ENCODE peak calls at places on chromosomes 16 and 17, in four cellular contexts. One of them, this sample, is unnamed.

GRCh38 chr16:19289805-19290490 is 4.4 kb downstream of the CLEC19A start:
- DNase-seq in progenitor cell of endocrine pancreas: no peak
- DNase-seq in left ventricle myocardium inferior: no peak
- DNase-seq in K562: no peak
- DNase-seq in this sample: no peak

GRCh38 chr17:15291674-15292361 is 26.7 kb upstream of the PMP22 start:
- DNase-seq in progenitor cell of endocrine pancreas: no peak
- DNase-seq in left ventricle myocardium inferior: peak
- DNase-seq in K562: no peak
- DNase-seq in this sample: no peak

GRCh38 chr17:29664743-29665479 is 42.2 kb upstream of the CORO6 start:
- DNase-seq in progenitor cell of endocrine pancreas: no peak
- DNase-seq in left ventricle myocardium inferior: no peak
- DNase-seq in K562: peak
- DNase-seq in this sample: no peak

GRCh38 chr16:1533443-1533951 is at the start of gene TMEM204:
- DNase-seq in progenitor cell of endocrine pancreas: no peak
- DNase-seq in left ventricle myocardium inferior: peak
- DNase-seq in K562: no peak
- DNase-seq in this sample: peak

GRCh38 chr17:49224198-49224996 is 6.2 kb downstream of the PHOSPHO1 start:
- DNase-seq in progenitor cell of endocrine pancreas: peak
- DNase-seq in left ventricle myocardium inferior: no peak
- DNase-seq in K562: no peak
- DNase-seq in this sample: peak

GRCh38 chr16:81879625-81880024 is 100.5 kb downstream of the PLCG2 start:
- DNase-seq in progenitor cell of endocrine pancreas: no peak
- DNase-seq in left ventricle myocardium inferior: no peak
- DNase-seq in K562: no peak
- DNase-seq in this sample: no peak

GRCh38 chr17:63946440-63947363 is 14.6 kb upstream of the CD79B start:
- DNase-seq in progenitor cell of endocrine pancreas: peak
- DNase-seq in left ventricle myocardium inferior: no peak
- DNase-seq in K562: peak
- DNase-seq in this sample: peak

GRCh38 chr17:7138800-7139381 is 24.3 kb upstream of the ASGR2 start:
- DNase-seq in progenitor cell of endocrine pancreas: no peak
- DNase-seq in left ventricle myocardium inferior: no peak
- DNase-seq in K562: no peak
- DNase-seq in this sample: no peak

GRCh38 chr17:83054518-83055125 is 24.8 kb upstream of the METRNL start:
- DNase-seq in progenitor cell of endocrine pancreas: no peak
- DNase-seq in left ventricle myocardium inferior: no peak
- DNase-seq in K562: no peak
- DNase-seq in this sample: peak

GRCh38 chr16:80684136-80684765 is 120.1 kb downstream of the CDYL2 start:
- DNase-seq in progenitor cell of endocrine pancreas: no peak
- DNase-seq in left ventricle myocardium inferior: no peak
- DNase-seq in K562: no peak
- DNase-seq in this sample: no peak

GRCh38 chr16:8795096-8795495 is 2.3 kb downstream of the TMEM186 start:
- DNase-seq in progenitor cell of endocrine pancreas: no peak
- DNase-seq in left ventricle myocardium inferior: no peak
- DNase-seq in K562: no peak
- DNase-seq in this sample: no peak
- TF ChIP-seq CTCF in progenitor cell of endocrine pancreas: no peak
- TF ChIP-seq CTCF in left ventricle myocardium inferior: peak
- TF ChIP-seq CTCF in K562: peak
- TF ChIP-seq CTCF in this sample: no peak

DNA sequence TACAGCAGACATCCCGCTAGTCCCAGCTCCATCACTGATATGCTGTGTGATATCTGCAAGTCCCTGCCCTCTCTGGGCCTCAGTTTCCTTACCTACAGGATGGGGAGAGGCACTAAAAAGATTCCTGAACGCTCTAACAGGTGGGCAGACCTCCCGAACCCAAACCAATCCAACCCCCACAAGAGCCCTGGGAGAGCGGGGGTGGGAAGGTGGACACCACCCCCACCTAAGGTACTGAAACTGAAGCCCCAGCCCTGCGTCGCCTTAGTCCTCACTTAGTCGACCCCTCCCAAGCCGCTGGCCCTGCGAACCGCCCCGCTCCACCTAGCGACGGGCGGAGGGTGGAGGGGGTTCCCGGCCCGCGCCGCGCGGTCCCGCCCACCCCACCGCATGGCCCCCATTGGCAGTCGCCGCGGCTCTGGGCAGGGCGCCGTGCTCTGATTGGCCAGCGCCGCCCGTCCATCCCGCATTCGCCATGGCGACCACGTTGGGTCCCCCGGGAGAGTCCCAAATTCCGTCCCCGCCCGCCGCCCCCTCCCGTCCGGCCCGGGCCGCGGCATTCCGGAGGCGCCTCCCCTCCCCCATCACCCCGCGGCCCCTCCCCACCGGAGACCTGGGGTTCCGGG is 578 bp downstream of the CCDC102A start:
- DNase-seq in progenitor cell of endocrine pancreas: peak
- DNase-seq in left ventricle myocardium inferior: peak
- DNase-seq in K562: peak
- DNase-seq in this sample: peak
- TF ChIP-seq CTCF in progenitor cell of endocrine pancreas: peak
- TF ChIP-seq CTCF in left ventricle myocardium inferior: peak
- TF ChIP-seq CTCF in K562: no peak
- TF ChIP-seq CTCF in this sample: no peak

GRCh38 chr16:14308357-14308723 is 237.2 kb downstream of the MRTFB start:
- DNase-seq in progenitor cell of endocrine pancreas: no peak
- DNase-seq in left ventricle myocardium inferior: no peak
- DNase-seq in K562: no peak
- DNase-seq in this sample: no peak

GRCh38 chr16:14310519-14310991 is 239.4 kb downstream of the MRTFB start:
- DNase-seq in progenitor cell of endocrine pancreas: no peak
- DNase-seq in left ventricle myocardium inferior: no peak
- DNase-seq in K562: peak
- DNase-seq in this sample: no peak

GRCh38 chr16:14309906-14310305 is 238.8 kb downstream of the MRTFB start:
- DNase-seq in progenitor cell of endocrine pancreas: no peak
- DNase-seq in left ventricle myocardium inferior: no peak
- DNase-seq in K562: no peak
- DNase-seq in this sample: no peak

GRCh38 chr16:14307623-14308356 is 236.7 kb downstream of the MRTFB start:
- DNase-seq in progenitor cell of endocrine pancreas: no peak
- DNase-seq in left ventricle myocardium inferior: peak
- DNase-seq in K562: peak
- DNase-seq in this sample: no peak

DNA sequence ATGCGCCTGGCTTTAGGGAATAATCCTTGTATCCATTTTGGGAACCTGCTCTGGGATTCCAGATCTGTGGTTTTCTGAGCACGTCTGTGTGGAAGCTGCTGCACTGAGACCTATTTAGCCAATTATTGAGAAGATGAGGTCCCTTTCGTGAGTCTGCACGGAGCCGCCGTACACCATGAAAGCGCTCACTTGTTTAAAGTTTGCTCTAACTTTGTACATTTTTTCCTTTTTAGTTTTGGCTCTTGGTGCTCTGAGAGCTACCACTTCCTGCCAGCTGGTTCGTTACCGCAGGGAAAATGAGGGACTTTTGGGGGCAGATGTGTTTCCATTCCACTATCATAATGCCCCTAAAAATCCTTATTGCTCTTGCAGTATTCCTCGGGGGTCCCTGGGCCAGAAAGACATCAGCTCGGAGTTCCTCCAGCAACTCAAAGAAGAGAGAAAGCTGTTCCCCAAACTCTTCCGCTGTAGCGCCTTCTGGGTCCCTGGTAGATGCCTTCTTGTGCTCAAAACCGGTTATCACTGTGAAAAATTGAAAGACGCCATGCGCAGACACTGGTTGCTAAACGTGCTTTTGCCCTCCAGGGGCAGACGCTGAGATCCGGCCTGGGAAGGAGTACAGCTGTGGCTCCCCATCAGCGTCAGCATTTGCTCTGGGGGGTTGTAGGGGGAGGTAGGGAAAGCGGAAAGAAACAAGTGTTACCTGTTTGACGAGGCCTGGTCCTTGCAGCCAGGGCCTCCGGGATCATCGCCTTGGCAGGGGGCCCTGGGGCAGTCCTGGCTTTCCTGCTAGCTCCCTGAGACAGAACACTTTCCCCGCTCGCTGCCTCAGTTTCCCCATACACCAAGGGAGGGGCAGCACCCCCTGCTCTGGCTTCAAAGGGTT is 238.1 kb downstream of the MRTFB start:
- DNase-seq in progenitor cell of endocrine pancreas: peak
- DNase-seq in left ventricle myocardium inferior: no peak
- DNase-seq in K562: no peak
- DNase-seq in this sample: no peak
- TF ChIP-seq CTCF in progenitor cell of endocrine pancreas: peak
- TF ChIP-seq CTCF in left ventricle myocardium inferior: no peak
- TF ChIP-seq CTCF in K562: peak
- TF ChIP-seq CTCF in this sample: no peak

GRCh38 chr16:83420206-83420760 is 387.5 kb upstream of the HSBP1 start:
- DNase-seq in progenitor cell of endocrine pancreas: no peak
- DNase-seq in left ventricle myocardium inferior: no peak
- DNase-seq in K562: no peak
- DNase-seq in this sample: peak
- TF ChIP-seq CTCF in progenitor cell of endocrine pancreas: no peak
- TF ChIP-seq CTCF in left ventricle myocardium inferior: no peak
- TF ChIP-seq CTCF in K562: no peak
- TF ChIP-seq CTCF in this sample: no peak

This sample was measured in endothelial cell.